ENCODE peak calls at places on chromosomes 2 and 18, in ten cellular contexts. S is activated CD4-positive, alpha-beta T cell treated with anti-CD3 and anti-CD28 coated beads, Interleukin-2, amount 50 U/mL, for 24 hours; D is activated T-helper 1 cell treated with anti-CD3 and anti-CD28 coated beads, Interleukin-2, amount 50 U/mL, for 16 hours; A is globus pallidus; J is NCI-H1694 treated with DMSO at 0.1 percent for 48 hours; R is ELR; H is SHP77; I is upper lobe of right lung; Y is C1 segment of cervical spinal cord; F is Right ventricle myocardium superior. L is an unnamed sample.

GRCh38 chr2:44004735-44005602 is 9.2 kb upstream of the LRPPRC start:
- DNase-seq in S (no peak), D (no peak), A (no peak), J (no peak), R (no peak), H (no peak), I (no peak), Y (no peak), F (no peak), L (no peak)

GRCh38 chr2:218894168-218895157 is 13.8 kb downstream of the WNT10A start:
- DNase-seq in S (no peak), D (no peak), A (no peak), J (no peak), R (no peak), H (peak), I (no peak), Y (no peak), F (no peak), L (peak)

GRCh38 chr2:121490734-121491133 is 39.9 kb upstream of the RNU4ATAC start:
- DNase-seq in S (no peak), D (no peak), A (no peak), J (no peak), R (no peak), H (no peak), I (no peak), Y (no peak), F (no peak), L (no peak)

GRCh38 chr2:188628989-188629889 is 337.6 kb downstream of the GULP1 start:
- DNase-seq in S (no peak), D (no peak), A (no peak), J (no peak), R (peak), H (no peak), I (no peak), Y (no peak), F (no peak), L (peak)

GRCh38 chr2:120599656-120600055 is 136.0 kb upstream of the GLI2 start:
- DNase-seq in S (no peak), D (no peak), A (no peak), J (no peak), R (no peak), H (no peak), I (peak), Y (no peak), F (no peak), L (no peak)

GRCh38 chr18:55509631-55510372 is 78.2 kb downstream of the TCF4 start:
- DNase-seq in S (no peak), D (no peak), A (no peak), J (no peak), R (peak), H (no peak), I (no peak), Y (no peak), F (no peak), L (peak)

GRCh38 chr18:79784071-79784913 is 13.4 kb upstream of the KCNG2 start:
- DNase-seq in S (no peak), D (no peak), A (no peak), J (no peak), R (no peak), H (no peak), I (peak), Y (no peak), F (no peak), L (no peak)

GRCh38 chr2:143607446-143608110 is 478.4 kb downstream of the ARHGAP15 start:
- DNase-seq in S (no peak), D (no peak), A (peak), J (no peak), R (peak), H (peak), I (no peak), Y (no peak), F (no peak), L (no peak)

GRCh38 chr2:213229814-213230213 is 54.5 kb upstream of the SPAG16 start:
- DNase-seq in S (no peak), D (no peak), A (no peak), J (no peak), R (peak), H (peak), I (no peak), Y (no peak), F (no peak), L (no peak)

GRCh38 chr2:241773511-241774418 is 2.9 kb upstream of the GAL3ST2 start:
- DNase-seq in S (no peak), D (no peak), A (no peak), J (no peak), R (no peak), H (peak), I (peak), Y (no peak), F (no peak), L (no peak)

GRCh38 chr2:151808258-151809072 is 19.8 kb downstream of the ARL5A start:
- DNase-seq in S (no peak), D (no peak), A (no peak), J (peak), R (peak), H (no peak), I (no peak), Y (no peak), F (no peak), L (peak)

L was measured in PC-3.